ENCODE peak calls at places on chromosomes 5 and 9, in five cellular contexts. L is HepG2, Y is GM12878, T is K562, E is SK-N-SH. Z is an unnamed sample.

GRCh38 chr9:38042626-38043359 is 26.2 kb downstream of the SHB start:
- DNase-seq in L (no peak), Y (no peak), T (no peak), E (no peak), Z (no peak)

GRCh38 chr9:126915281-126915816 is 767 bp downstream of the RALGPS1 start:
- DNase-seq in L (no peak), Y (no peak), T (peak), E (no peak), Z (peak)

GRCh38 chr9:18448101-18448500 is 25.9 kb upstream of the ADAMTSL1 start:
- DNase-seq in L (no peak), Y (no peak), T (no peak), E (no peak), Z (no peak)

GRCh38 chr9:1051286-1052118 is 1.3 kb downstream of the DMRT2 start:
- DNase-seq in L (no peak), Y (no peak), T (no peak), E (no peak), Z (no peak)

GRCh38 chr5:72587909-72588308 is 80.7 kb upstream of the ZNF366 start:
- DNase-seq in L (no peak), Y (no peak), T (peak), E (no peak), Z (no peak)

GRCh38 chr5:128519830-128520229 is 18.2 kb downstream of the FBN2 start:
- DNase-seq in L (no peak), Y (no peak), T (no peak), E (no peak), Z (no peak)

GRCh38 chr5:53303105-53303504 is 177.3 kb upstream of the FST start:
- DNase-seq in L (no peak), Y (no peak), T (no peak), E (no peak), Z (no peak)

GRCh38 chr9:83384214-83384613 is 154.0 kb downstream of the FRMD3 start:
- DNase-seq in L (no peak), Y (no peak), T (no peak), E (peak), Z (no peak)

GRCh38 chr9:133162802-133163558 is 734 bp downstream of the GBGT1 start:
- DNase-seq in L (no peak), Y (no peak), T (no peak), E (no peak), Z (no peak)

GRCh38 chr5:115873392-115873791 is 31.7 kb downstream of the AP3S1 start:
- DNase-seq in L (no peak), Y (no peak), T (no peak), E (no peak), Z (no peak)

GRCh38 chr9:128702949-128703615 is 779 bp downstream of the PKN3 start:
- DNase-seq in L (no peak), Y (no peak), T (peak), E (peak), Z (no peak)

GRCh38 chr5:81164936-81165335 is 68.2 kb upstream of the CKMT2 start:
- DNase-seq in L (no peak), Y (no peak), T (no peak), E (no peak), Z (no peak)

GRCh38 chr5:60649288-60649917 is 50.6 kb downstream of the DEPDC1B start:
- DNase-seq in L (peak), Y (peak), T (peak), E (peak), Z (peak)

GRCh38 chr5:146426853-146427618 is 20.1 kb upstream of the TCERG1 start:
- DNase-seq in L (peak), Y (no peak), T (peak), E (peak), Z (peak)

GRCh38 chr9:132472199-132472598 is 62.2 kb downstream of the CFAP77 start:
- DNase-seq in L (no peak), Y (no peak), T (no peak), E (no peak), Z (no peak)

GRCh38 chr9:89596937-89597555 is 7.8 kb upstream of the GADD45G start:
- DNase-seq in L (no peak), Y (no peak), T (no peak), E (no peak), Z (no peak)

GRCh38 chr9:38018964-38019602 is 49.9 kb downstream of the SHB start:
- DNase-seq in L (peak), Y (no peak), T (no peak), E (no peak), Z (no peak)

GRCh38 chr5:76219636-76220035 is 136.5 kb downstream of the SV2C start:
- DNase-seq in L (no peak), Y (no peak), T (no peak), E (no peak), Z (no peak)

GRCh38 chr9:3760031-3760430 is 234.2 kb upstream of the RFX3 start:
- DNase-seq in L (no peak), Y (no peak), T (no peak), E (no peak), Z (no peak)

GRCh38 chr5:10329808-10330481 is 22.2 kb upstream of the CMBL start:
- DNase-seq in L (no peak), Y (no peak), T (no peak), E (peak), Z (no peak)

GRCh38 chr5:168300377-168301182 is 9.1 kb downstream of the WWC1 start:
- DNase-seq in L (no peak), Y (no peak), T (no peak), E (no peak), Z (no peak)

GRCh38 chr5:65059681-65060598 is 291.2 kb downstream of the CWC27 start:
- DNase-seq in L (no peak), Y (peak), T (no peak), E (no peak), Z (no peak)

GRCh38 chr9:97557606-97558095 is 56.2 kb downstream of the TMOD1 start:
- DNase-seq in L (no peak), Y (no peak), T (no peak), E (peak), Z (no peak)

GRCh38 chr5:112995764-112996618 is 19.4 kb downstream of the DCP2 start:
- DNase-seq in L (peak), Y (no peak), T (peak), E (peak), Z (peak)

GRCh38 chr9:117926031-117926655 is 221.9 kb downstream of the TLR4 start:
- DNase-seq in L (no peak), Y (no peak), T (no peak), E (no peak), Z (no peak)

GRCh38 chr9:134834957-134835419 is 45.6 kb upstream of the FCN2 start:
- DNase-seq in L (no peak), Y (no peak), T (no peak), E (no peak), Z (no peak)

GRCh38 chr5:172823840-172824362 is 10.2 kb upstream of the ERGIC1 start:
- DNase-seq in L (no peak), Y (no peak), T (no peak), E (no peak), Z (no peak)

GRCh38 chr5:73067213-73067612 is 53.2 kb upstream of the TMEM171 start:
- DNase-seq in L (no peak), Y (no peak), T (no peak), E (no peak), Z (no peak)

GRCh38 chr5:130402906-130403305 is 498.6 kb downstream of the CHSY3 start:
- DNase-seq in L (no peak), Y (no peak), T (no peak), E (no peak), Z (no peak)

GRCh38 chr5:60161340-60161934 is 267.9 kb upstream of the PDE4D start:
- DNase-seq in L (peak), Y (peak), T (no peak), E (peak), Z (peak)

GRCh38 chr9:93859431-93860215 is 95.5 kb downstream of the BARX1 start:
- DNase-seq in L (no peak), Y (no peak), T (no peak), E (peak), Z (no peak)

GRCh38 chr9:2403701-2404100 is 217.9 kb upstream of the VLDLR start:
- DNase-seq in L (no peak), Y (no peak), T (no peak), E (no peak), Z (no peak)

GRCh38 chr5:173710528-173710927 is 94.1 kb upstream of the BOD1 start:
- DNase-seq in L (no peak), Y (no peak), T (no peak), E (no peak), Z (no peak)

GRCh38 chr9:125378778-125379177 is 117.2 kb downstream of the GAPVD1 start:
- DNase-seq in L (no peak), Y (no peak), T (no peak), E (no peak), Z (no peak)

GRCh38 chr5:172439785-172440480 is 14.4 kb downstream of the SH3PXD2B start:
- DNase-seq in L (no peak), Y (no peak), T (no peak), E (no peak), Z (no peak)

GRCh38 chr5:95923918-95924559 is 37.6 kb downstream of the ELL2 start:
- DNase-seq in L (no peak), Y (peak), T (no peak), E (no peak), Z (no peak)

GRCh38 chr9:114733814-114734213 is 51.8 kb upstream of the TEX48 start:
- DNase-seq in L (no peak), Y (no peak), T (no peak), E (no peak), Z (no peak)

GRCh38 chr5:76820491-76820890 is 1.7 kb downstream of the F2RL1 start:
- DNase-seq in L (peak), Y (no peak), T (no peak), E (no peak), Z (no peak)

GRCh38 chr9:94153905-94154304 is 69.6 kb downstream of the PTPDC1 start:
- DNase-seq in L (no peak), Y (no peak), T (no peak), E (no peak), Z (no peak)

GRCh38 chr9:20358201-20358600 is 264.1 kb downstream of the MLLT3 start:
- DNase-seq in L (no peak), Y (no peak), T (no peak), E (no peak), Z (no peak)

GRCh38 chr9:110025551-110026170 is 182.3 kb downstream of the C9orf152 start:
- DNase-seq in L (no peak), Y (no peak), T (no peak), E (no peak), Z (no peak)
- TF ChIP-seq RAD21 in L (no peak), Y (no peak), T (no peak), E (no peak), Z (no peak)

GRCh38 chr9:13651969-13652663 is 372.6 kb upstream of the MPDZ start:
- DNase-seq in L (no peak), Y (no peak), T (no peak), E (no peak), Z (no peak)
- H2AFZ ChIP-seq in L (no peak), Y (no peak), T (no peak), E (no peak), Z (no peak)

GRCh38 chr5:43296835-43297234 is 16.4 kb downstream of the HMGCS1 start:
- DNase-seq in L (no peak), Y (no peak), T (no peak), E (no peak), Z (no peak)

GRCh38 chr5:43300112-43300511 is 13.1 kb downstream of the HMGCS1 start:
- DNase-seq in L (no peak), Y (no peak), T (no peak), E (no peak), Z (no peak)

GRCh38 chr5:43301653-43302091 is 11.5 kb downstream of the HMGCS1 start:
- DNase-seq in L (no peak), Y (no peak), T (no peak), E (no peak), Z (no peak)

GRCh38 chr5:43295202-43295601 is 18.0 kb downstream of the HMGCS1 start:
- DNase-seq in L (no peak), Y (no peak), T (no peak), E (no peak), Z (no peak)

DNA sequence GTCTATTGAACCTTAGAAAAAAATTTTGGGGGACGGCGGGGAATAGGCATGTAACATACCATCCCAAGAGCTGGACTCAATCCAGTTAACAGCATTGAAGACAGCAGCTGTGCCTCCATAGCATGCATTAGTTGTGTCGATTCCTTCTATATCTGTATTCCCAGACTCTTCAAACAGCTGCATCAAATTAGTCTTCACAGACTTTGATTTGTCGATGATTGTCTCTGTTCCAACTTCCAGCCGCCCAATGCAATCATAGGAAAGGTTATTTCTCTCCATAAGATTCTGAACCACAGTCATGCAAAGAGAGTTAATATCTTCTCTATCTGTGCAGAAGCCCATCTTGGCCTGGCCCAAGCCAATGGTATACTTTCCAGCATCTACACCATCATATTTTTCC is 14.8 kb downstream of the HMGCS1 start:
- DNase-seq in L (no peak), Y (no peak), T (no peak), E (peak), Z (no peak)
- TF ChIP-seq ZBTB33 in L (no peak), Y (no peak), T (no peak), E (no peak), Z (no peak)

DNA sequence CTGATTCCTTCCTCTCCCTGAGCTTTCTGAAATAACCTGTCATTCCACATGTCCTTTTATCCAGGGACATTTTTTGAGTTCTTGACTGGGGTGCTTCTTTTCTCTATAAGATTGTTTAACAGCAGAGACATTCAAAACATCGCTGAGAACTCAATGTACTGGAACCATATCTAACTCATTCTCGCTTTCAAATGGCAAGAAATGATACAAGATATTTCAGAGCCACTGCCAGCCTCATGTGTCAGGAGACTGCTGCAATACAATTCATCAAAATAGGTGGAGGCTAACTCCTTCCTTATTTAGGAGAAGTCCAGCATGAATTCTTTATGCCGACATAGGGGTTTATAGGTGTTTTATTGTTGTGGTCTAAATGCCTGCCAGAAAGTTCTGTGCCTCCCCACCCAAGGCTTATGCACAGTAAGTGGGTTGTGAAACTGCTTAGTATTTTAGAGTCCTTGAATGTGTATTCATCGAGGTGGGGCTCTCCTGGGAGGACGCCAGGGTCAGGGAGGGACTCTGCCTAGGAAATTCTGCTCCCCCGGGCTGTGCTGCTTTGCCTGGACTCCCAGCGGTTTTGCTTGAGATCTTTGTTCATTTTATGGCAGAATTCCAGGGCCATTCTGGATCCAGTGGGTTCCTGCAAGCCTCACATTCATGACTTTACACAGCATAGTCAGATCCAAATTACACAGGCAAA is 53.9 kb downstream of the ZNF474 start:
- DNase-seq in L (no peak), Y (no peak), T (no peak), E (no peak), Z (no peak)
- TF ChIP-seq RAD21 in L (no peak), Y (no peak), T (no peak), E (no peak), Z (no peak)

GRCh38 chr9:104868687-104869404 is 59.1 kb downstream of the ABCA1 start:
- DNase-seq in L (no peak), Y (no peak), T (peak), E (peak), Z (no peak)

GRCh38 chr9:104869801-104870200 is 58.2 kb downstream of the ABCA1 start:
- DNase-seq in L (no peak), Y (no peak), T (no peak), E (no peak), Z (no peak)

GRCh38 chr9:104864675-104865104 is 63.3 kb downstream of the ABCA1 start:
- DNase-seq in L (no peak), Y (no peak), T (no peak), E (peak), Z (no peak)

GRCh38 chr9:104866186-104866585 is 61.8 kb downstream of the ABCA1 start:
- DNase-seq in L (no peak), Y (no peak), T (no peak), E (no peak), Z (no peak)

GRCh38 chr9:104868303-104868686 is 59.7 kb downstream of the ABCA1 start:
- DNase-seq in L (no peak), Y (no peak), T (no peak), E (no peak), Z (no peak)
- H2AFZ ChIP-seq in L (no peak), Y (no peak), T (no peak), E (no peak), Z (no peak)

GRCh38 chr5:135890867-135891266 is 4.8 kb downstream of the IL9 start:
- DNase-seq in L (no peak), Y (peak), T (no peak), E (no peak), Z (no peak)

GRCh38 chr5:135887447-135887864 is 8.2 kb downstream of the IL9 start:
- DNase-seq in L (peak), Y (peak), T (peak), E (peak), Z (peak)

GRCh38 chr5:135890296-135890695 is 5.3 kb downstream of the IL9 start:
- DNase-seq in L (no peak), Y (no peak), T (no peak), E (no peak), Z (no peak)

GRCh38 chr5:135886136-135886535 is 9.5 kb downstream of the IL9 start:
- DNase-seq in L (no peak), Y (no peak), T (no peak), E (no peak), Z (no peak)

DNA sequence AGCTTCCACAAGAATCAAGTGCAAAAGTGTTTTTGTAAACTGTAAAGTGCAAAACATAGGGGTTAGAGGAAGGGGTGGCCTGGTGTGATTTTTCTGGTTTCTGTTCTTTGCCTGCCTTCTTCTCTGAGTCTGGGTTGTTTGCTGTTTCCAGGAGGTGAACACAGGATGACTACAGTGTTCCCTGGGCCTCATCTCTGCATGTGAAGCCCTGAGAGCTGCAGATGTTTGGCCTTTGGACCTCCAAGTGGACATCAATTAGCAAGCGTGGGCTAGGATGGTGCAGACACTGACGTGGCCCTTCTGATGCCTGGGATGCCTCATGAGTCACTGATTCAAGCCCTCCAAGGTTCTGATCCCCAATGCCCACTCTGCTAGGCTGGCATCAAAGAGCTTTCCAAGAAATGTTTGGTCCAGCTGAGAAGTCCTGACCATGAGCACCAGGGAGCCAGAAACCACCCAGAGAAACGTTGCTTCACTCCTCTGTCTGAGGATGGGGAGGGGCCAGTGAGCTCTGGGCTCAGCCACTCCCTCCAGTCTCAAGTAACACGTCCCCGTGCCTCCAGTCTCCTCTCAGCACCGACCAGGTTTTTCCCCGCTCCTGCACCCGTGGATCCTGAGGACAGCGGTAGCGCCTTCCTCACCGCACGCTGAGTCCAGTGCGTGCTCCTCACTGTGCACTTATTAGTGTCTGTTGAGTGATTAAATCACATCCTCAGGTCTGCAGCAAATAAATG is 7.6 kb downstream of the IL9 start:
- DNase-seq in L (peak), Y (no peak), T (peak), E (no peak), Z (no peak)
- TF ChIP-seq ZBTB33 in L (no peak), Y (no peak), T (no peak), E (no peak), Z (no peak)

DNA sequence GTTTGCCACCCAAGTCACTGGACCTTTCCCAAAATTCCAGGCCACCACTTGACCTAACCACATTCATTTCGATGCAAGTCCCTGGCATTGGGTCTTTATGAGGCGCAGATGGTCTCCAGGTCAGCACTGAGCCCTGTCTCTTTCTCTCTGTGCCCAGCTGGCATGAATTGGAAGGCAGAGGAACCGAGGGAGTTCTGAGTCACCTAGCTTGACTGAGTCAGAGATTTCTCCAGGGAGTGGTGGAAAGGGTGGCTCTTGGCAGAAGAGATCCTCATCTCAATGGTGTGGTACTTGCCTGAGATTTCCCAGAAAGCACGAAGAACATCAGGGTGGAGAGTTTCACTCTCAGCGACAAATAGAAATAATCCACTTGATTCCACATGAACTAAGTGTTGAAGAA is 43.8 kb downstream of the WDR36 start:
- DNase-seq in L (no peak), Y (no peak), T (no peak), E (no peak), Z (no peak)
- TF ChIP-seq RAD21 in L (no peak), Y (no peak), T (no peak), E (no peak), Z (no peak)

GRCh38 chr5:14419686-14420085 is 161.9 kb upstream of the OTULINL start:
- DNase-seq in L (no peak), Y (no peak), T (no peak), E (no peak), Z (no peak)
- H2AFZ ChIP-seq in L (no peak), Y (no peak), T (no peak), E (no peak), Z (no peak)